ENCODE peak calls at places on chromosome 14, in six cellular contexts. One of them, this sample, is unnamed.

GRCh38 chr14:74974364-74975058 is 19.1 kb upstream of the PGF start:
- DNase-seq in HCT116: no peak
- DNase-seq in SK-N-SH: no peak
- DNase-seq in prostate gland: no peak
- DNase-seq in spleen: no peak
- DNase-seq in stomach: no peak
- DNase-seq in this sample: no peak

GRCh38 chr14:80621701-80622100 is 319.8 kb downstream of the CEP128 start:
- DNase-seq in HCT116: peak; percentile 16
- DNase-seq in SK-N-SH: no peak
- DNase-seq in prostate gland: no peak
- DNase-seq in spleen: no peak
- DNase-seq in stomach: no peak
- DNase-seq in this sample: no peak

GRCh38 chr14:96201965-96202364 is 2.7 kb upstream of the BDKRB2 start:
- DNase-seq in HCT116: no peak
- DNase-seq in SK-N-SH: no peak
- DNase-seq in prostate gland: no peak
- DNase-seq in spleen: peak; percentile 36
- DNase-seq in stomach: no peak
- DNase-seq in this sample: no peak

GRCh38 chr14:38254565-38255407 is 1.1 kb downstream of the CLEC14A start:
- DNase-seq in HCT116: no peak
- DNase-seq in SK-N-SH: no peak
- DNase-seq in prostate gland: no peak
- DNase-seq in spleen: peak; percentile 72
- DNase-seq in stomach: peak; percentile 41
- DNase-seq in this sample: no peak

GRCh38 chr14:52124791-52125661 is 56.2 kb upstream of the NID2 start:
- DNase-seq in HCT116: no peak
- DNase-seq in SK-N-SH: no peak
- DNase-seq in prostate gland: no peak
- DNase-seq in spleen: no peak
- DNase-seq in stomach: no peak
- DNase-seq in this sample: no peak

GRCh38 chr14:101369916-101370592 is 191.2 kb upstream of the DIO3 start:
- DNase-seq in HCT116: no peak
- DNase-seq in SK-N-SH: no peak
- DNase-seq in prostate gland: no peak
- DNase-seq in spleen: no peak
- DNase-seq in stomach: no peak
- DNase-seq in this sample: no peak

GRCh38 chr14:76806446-76806845 is 6.2 kb downstream of the ANGEL1 start:
- DNase-seq in HCT116: no peak
- DNase-seq in SK-N-SH: no peak
- DNase-seq in prostate gland: no peak
- DNase-seq in spleen: no peak
- DNase-seq in stomach: no peak
- DNase-seq in this sample: no peak

GRCh38 chr14:93984070-93984469 is 7.7 kb upstream of the ASB2 start:
- DNase-seq in HCT116: no peak
- DNase-seq in SK-N-SH: no peak
- DNase-seq in prostate gland: no peak
- DNase-seq in spleen: no peak
- DNase-seq in stomach: no peak
- DNase-seq in this sample: no peak

GRCh38 chr14:105529506-105530445 is 3.4 kb downstream of the TMEM121 start:
- DNase-seq in HCT116: no peak
- DNase-seq in SK-N-SH: no peak
- DNase-seq in prostate gland: no peak
- DNase-seq in spleen: peak; percentile 89
- DNase-seq in stomach: peak; percentile 50
- DNase-seq in this sample: no peak

GRCh38 chr14:102938191-102938590 is 15.7 kb downstream of the AMN start:
- DNase-seq in HCT116: no peak
- DNase-seq in SK-N-SH: no peak
- DNase-seq in prostate gland: no peak
- DNase-seq in spleen: no peak
- DNase-seq in stomach: no peak
- DNase-seq in this sample: no peak

GRCh38 chr14:102939820-102940561 is 17.5 kb downstream of the AMN start:
- DNase-seq in HCT116: no peak
- DNase-seq in SK-N-SH: no peak
- DNase-seq in prostate gland: peak; percentile 45
- DNase-seq in spleen: no peak
- DNase-seq in stomach: peak; percentile 89
- DNase-seq in this sample: no peak

GRCh38 chr14:102939329-102939728 is 16.9 kb downstream of the AMN start:
- DNase-seq in HCT116: no peak
- DNase-seq in SK-N-SH: no peak
- DNase-seq in prostate gland: no peak
- DNase-seq in spleen: no peak
- DNase-seq in stomach: no peak
- DNase-seq in this sample: no peak

GRCh38 chr14:102935756-102936155 is 13.3 kb downstream of the AMN start:
- DNase-seq in HCT116: no peak
- DNase-seq in SK-N-SH: no peak
- DNase-seq in prostate gland: no peak
- DNase-seq in spleen: no peak
- DNase-seq in stomach: no peak
- DNase-seq in this sample: no peak

GRCh38 chr14:102937331-102938175 is 15.1 kb downstream of the AMN start:
- DNase-seq in HCT116: no peak
- DNase-seq in SK-N-SH: no peak
- DNase-seq in prostate gland: no peak
- DNase-seq in spleen: peak; percentile 64
- DNase-seq in stomach: no peak
- DNase-seq in this sample: no peak
- H3K36me3 ChIP-seq in HCT116: peaks cover 3% of the 10 kb centered on the region
- H3K36me3 ChIP-seq in SK-N-SH: peaks cover 15% of the 10 kb centered on the region
- H3K36me3 ChIP-seq in prostate gland: no peaks in the 10 kb centered on the region
- H3K36me3 ChIP-seq in spleen: peaks cover 63% of the 10 kb centered on the region
- H3K36me3 ChIP-seq in stomach: peaks cover 85% of the 10 kb centered on the region
- H3K36me3 ChIP-seq in this sample: no peaks in the 10 kb centered on the region

DNA sequence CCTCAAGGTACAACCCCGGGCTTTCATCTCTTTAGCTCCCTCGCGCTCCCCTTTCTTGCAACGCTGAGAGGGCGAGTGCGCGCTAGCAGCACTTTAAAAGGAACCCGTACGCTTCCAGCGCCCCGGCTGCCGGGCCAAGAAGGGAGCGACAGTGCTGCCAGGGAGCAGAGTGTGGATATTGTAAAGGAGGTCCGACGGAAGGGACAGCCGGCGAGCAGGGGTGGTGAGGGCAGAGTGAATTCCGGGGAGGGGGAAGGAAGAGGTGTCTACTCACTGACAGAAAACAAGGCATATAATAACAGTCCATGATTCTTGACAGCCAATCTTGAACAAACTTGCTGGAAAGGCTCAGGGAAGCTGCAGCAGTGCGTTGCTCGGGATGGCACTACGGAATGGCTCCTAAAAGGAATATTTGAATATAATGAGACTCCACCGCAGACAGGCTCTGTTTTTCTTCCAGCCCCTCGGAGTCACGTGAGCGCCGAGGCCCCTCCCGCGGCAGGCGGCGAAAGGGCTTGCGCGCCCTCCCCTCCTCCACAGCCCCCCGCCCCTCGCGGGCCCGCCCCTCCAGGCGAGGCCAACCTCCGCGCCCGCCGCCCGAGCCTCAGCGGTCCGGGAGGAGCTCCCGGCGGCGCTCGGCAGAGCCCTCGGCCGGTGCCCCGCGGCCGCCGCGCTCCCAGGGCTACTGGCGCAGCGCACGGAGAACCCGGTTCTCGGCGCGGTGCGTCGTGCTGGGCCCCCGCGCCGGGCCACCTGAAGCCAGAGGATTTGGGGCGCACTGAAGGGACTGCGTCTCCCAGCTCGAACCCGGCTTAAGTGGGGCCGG is 3.4 kb downstream of the BMP4 start:
- DNase-seq in HCT116: no peak
- DNase-seq in SK-N-SH: peak; percentile 75
- DNase-seq in prostate gland: peak; percentile 83
- DNase-seq in spleen: peak; percentile 77
- DNase-seq in stomach: peak; percentile 69
- DNase-seq in this sample: peak; percentile 72
- TF ChIP-seq POLR2AphosphoS5 in HCT116: peak; percentile 86
- TF ChIP-seq POLR2AphosphoS5 in SK-N-SH: no peak
- TF ChIP-seq POLR2AphosphoS5 in prostate gland: peak; percentile 66
- TF ChIP-seq POLR2AphosphoS5 in spleen: peak; percentile 22
- TF ChIP-seq POLR2AphosphoS5 in stomach: peak; percentile 85
- TF ChIP-seq POLR2AphosphoS5 in this sample: peak; percentile 58

DNA sequence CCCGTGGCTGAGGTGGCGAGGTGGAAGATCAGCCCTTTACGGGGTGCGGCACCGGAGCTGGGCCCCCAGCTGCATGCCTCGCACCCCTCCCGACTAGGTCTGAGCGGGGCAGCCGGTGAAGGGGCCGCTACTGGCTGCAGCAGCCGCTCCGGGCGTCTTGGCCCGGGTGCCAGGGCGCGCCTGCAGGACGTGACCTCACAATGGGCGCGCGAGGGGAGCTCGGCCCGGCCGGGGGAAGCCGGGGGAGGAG is 397 bp downstream of the BAG5 start:
- DNase-seq in HCT116: no peak
- DNase-seq in SK-N-SH: no peak
- DNase-seq in prostate gland: no peak
- DNase-seq in spleen: no peak
- DNase-seq in stomach: no peak
- DNase-seq in this sample: no peak
- H3K4me1 ChIP-seq in HCT116: peaks cover 11% of the 10 kb centered on the region
- H3K4me1 ChIP-seq in SK-N-SH: peaks cover 16% of the 10 kb centered on the region
- H3K4me1 ChIP-seq in prostate gland: peaks cover 14% of the 10 kb centered on the region
- H3K4me1 ChIP-seq in spleen: peaks cover 90% of the 10 kb centered on the region
- H3K4me1 ChIP-seq in stomach: peaks cover 59% of the 10 kb centered on the region
- H3K4me1 ChIP-seq in this sample: peaks cover 13% of the 10 kb centered on the region

GRCh38 chr14:50937325-50937724 is 7.0 kb downstream of the PYGL start:
- DNase-seq in HCT116: no peak
- DNase-seq in SK-N-SH: no peak
- DNase-seq in prostate gland: no peak
- DNase-seq in spleen: no peak
- DNase-seq in stomach: no peak
- DNase-seq in this sample: no peak
- H3K36me3 ChIP-seq in HCT116: peaks cover 30% of the 10 kb centered on the region
- H3K36me3 ChIP-seq in SK-N-SH: peaks cover 3% of the 10 kb centered on the region
- H3K36me3 ChIP-seq in prostate gland: no peaks in the 10 kb centered on the region
- H3K36me3 ChIP-seq in spleen: peaks cover 14% of the 10 kb centered on the region
- H3K36me3 ChIP-seq in stomach: no peaks in the 10 kb centered on the region
- H3K36me3 ChIP-seq in this sample: peaks cover 3% of the 10 kb centered on the region

DNA sequence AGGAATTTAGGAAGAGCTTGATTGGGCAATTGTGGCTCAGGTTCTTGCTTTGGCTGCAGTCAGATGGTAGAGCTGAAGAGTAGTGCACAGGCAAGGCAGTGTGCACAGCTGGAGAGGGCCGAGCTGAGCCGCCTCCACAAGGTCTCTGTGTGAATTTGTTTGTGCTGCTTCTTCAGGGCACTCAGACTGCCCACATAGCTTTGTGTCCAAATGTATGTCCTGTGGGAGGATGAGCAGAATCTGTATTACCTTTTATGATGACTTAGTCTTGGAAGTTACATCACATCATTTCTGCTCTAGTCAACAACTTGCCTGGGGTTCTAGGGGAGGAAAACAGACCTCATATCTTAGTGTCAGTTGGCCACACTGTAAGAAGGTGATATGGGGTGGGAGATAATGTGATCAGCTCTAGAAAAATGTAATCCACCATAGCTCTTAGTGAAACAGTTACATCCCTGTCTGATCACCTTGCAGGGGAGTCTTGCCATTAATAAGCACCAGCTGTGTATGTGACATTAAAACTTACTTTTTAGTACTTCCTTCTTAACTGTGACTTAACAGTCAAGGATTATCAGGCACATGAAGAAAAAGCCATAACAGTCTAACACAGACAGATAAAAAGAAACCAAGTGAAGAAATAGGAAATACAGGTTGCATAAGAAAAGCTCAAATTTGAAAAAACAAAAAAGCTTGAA is 53.4 kb downstream of the RCOR1 start:
- DNase-seq in HCT116: no peak
- DNase-seq in SK-N-SH: no peak
- DNase-seq in prostate gland: no peak
- DNase-seq in spleen: no peak
- DNase-seq in stomach: no peak
- DNase-seq in this sample: no peak
- TF ChIP-seq POLR2AphosphoS5 in HCT116: no peak
- TF ChIP-seq POLR2AphosphoS5 in SK-N-SH: no peak
- TF ChIP-seq POLR2AphosphoS5 in prostate gland: no peak
- TF ChIP-seq POLR2AphosphoS5 in spleen: no peak
- TF ChIP-seq POLR2AphosphoS5 in stomach: no peak
- TF ChIP-seq POLR2AphosphoS5 in this sample: no peak

DNA sequence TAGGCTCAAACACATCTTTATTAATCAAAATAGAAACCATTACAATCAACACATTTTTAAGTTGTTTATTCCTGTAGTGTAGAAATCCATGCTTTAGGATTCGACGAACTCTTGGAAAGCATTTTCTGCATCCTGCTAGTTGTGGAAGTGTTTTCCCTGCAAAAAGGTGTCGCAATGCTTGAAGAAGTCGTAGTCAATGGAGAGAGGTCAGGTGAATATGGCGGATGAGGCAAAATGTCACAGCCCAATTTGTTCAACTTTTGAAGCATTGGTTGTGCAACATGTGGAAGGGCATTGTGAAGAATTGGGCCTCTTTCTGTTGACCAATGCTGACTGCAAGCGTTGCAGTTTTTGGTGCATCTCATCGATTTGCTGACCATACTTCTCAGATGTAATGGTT is 4.2 kb upstream of the ARID4A start:
- DNase-seq in HCT116: no peak
- DNase-seq in SK-N-SH: no peak
- DNase-seq in prostate gland: no peak
- DNase-seq in spleen: no peak
- DNase-seq in stomach: no peak
- DNase-seq in this sample: no peak
- H3K4me1 ChIP-seq in HCT116: peaks cover 5% of the 10 kb centered on the region
- H3K4me1 ChIP-seq in SK-N-SH: peaks cover 6% of the 10 kb centered on the region
- H3K4me1 ChIP-seq in prostate gland: no peaks in the 10 kb centered on the region
- H3K4me1 ChIP-seq in spleen: peaks cover 72% of the 10 kb centered on the region
- H3K4me1 ChIP-seq in stomach: peaks cover 16% of the 10 kb centered on the region
- H3K4me1 ChIP-seq in this sample: no peaks in the 10 kb centered on the region